ENCODE peak calls at places on chromosomes 16 and 17, in five cellular contexts. One of them, this sample, is unnamed.

GRCh38 chr16:19071811-19072777 is 4.7 kb downstream of the COQ7 start:
- DNase-seq in astrocyte: peak
- DNase-seq in neuronal stem cell: peak
- DNase-seq in stimulated activated naive CD8-positive, alpha-beta T cell treated with anti-CD3 and anti-CD28 coated beads, Interleukin-15, Interleukin-2, amounts not matched to agents 100 U/mL and 50 U/mL, for 24 hours: peak
- DNase-seq in posterior vena cava: no peak
- DNase-seq in this sample: peak

GRCh38 chr17:76255801-76256429 is 9.2 kb upstream of the UBALD2 start:
- DNase-seq in astrocyte: no peak
- DNase-seq in neuronal stem cell: no peak
- DNase-seq in stimulated activated naive CD8-positive, alpha-beta T cell treated with anti-CD3 and anti-CD28 coated beads, Interleukin-15, Interleukin-2, amounts not matched to agents 100 U/mL and 50 U/mL, for 24 hours: no peak
- DNase-seq in posterior vena cava: peak
- DNase-seq in this sample: no peak

GRCh38 chr17:36578671-36579070 is 13.0 kb upstream of the DHRS11 start:
- DNase-seq in astrocyte: peak
- DNase-seq in neuronal stem cell: no peak
- DNase-seq in stimulated activated naive CD8-positive, alpha-beta T cell treated with anti-CD3 and anti-CD28 coated beads, Interleukin-15, Interleukin-2, amounts not matched to agents 100 U/mL and 50 U/mL, for 24 hours: no peak
- DNase-seq in posterior vena cava: no peak
- DNase-seq in this sample: no peak

GRCh38 chr17:1181769-1182137 is 2.0 kb upstream of the ABR start:
- DNase-seq in astrocyte: no peak
- DNase-seq in neuronal stem cell: no peak
- DNase-seq in stimulated activated naive CD8-positive, alpha-beta T cell treated with anti-CD3 and anti-CD28 coated beads, Interleukin-15, Interleukin-2, amounts not matched to agents 100 U/mL and 50 U/mL, for 24 hours: no peak
- DNase-seq in posterior vena cava: no peak
- DNase-seq in this sample: no peak

GRCh38 chr17:7403043-7403901 is 625 bp downstream of the TMEM256 start:
- DNase-seq in astrocyte: no peak
- DNase-seq in neuronal stem cell: peak
- DNase-seq in stimulated activated naive CD8-positive, alpha-beta T cell treated with anti-CD3 and anti-CD28 coated beads, Interleukin-15, Interleukin-2, amounts not matched to agents 100 U/mL and 50 U/mL, for 24 hours: peak
- DNase-seq in posterior vena cava: no peak
- DNase-seq in this sample: peak

GRCh38 chr17:64196626-64197025 is 66.4 kb downstream of the TEX2 start:
- DNase-seq in astrocyte: peak
- DNase-seq in neuronal stem cell: no peak
- DNase-seq in stimulated activated naive CD8-positive, alpha-beta T cell treated with anti-CD3 and anti-CD28 coated beads, Interleukin-15, Interleukin-2, amounts not matched to agents 100 U/mL and 50 U/mL, for 24 hours: no peak
- DNase-seq in posterior vena cava: no peak
- DNase-seq in this sample: no peak

GRCh38 chr17:64336760-64337413 is 53.8 kb downstream of the PECAM1 start:
- DNase-seq in astrocyte: no peak
- DNase-seq in neuronal stem cell: no peak
- DNase-seq in stimulated activated naive CD8-positive, alpha-beta T cell treated with anti-CD3 and anti-CD28 coated beads, Interleukin-15, Interleukin-2, amounts not matched to agents 100 U/mL and 50 U/mL, for 24 hours: no peak
- DNase-seq in posterior vena cava: no peak
- DNase-seq in this sample: no peak

GRCh38 chr17:1460233-1460632 is 4.2 kb upstream of the CRK start:
- DNase-seq in astrocyte: no peak
- DNase-seq in neuronal stem cell: no peak
- DNase-seq in stimulated activated naive CD8-positive, alpha-beta T cell treated with anti-CD3 and anti-CD28 coated beads, Interleukin-15, Interleukin-2, amounts not matched to agents 100 U/mL and 50 U/mL, for 24 hours: no peak
- DNase-seq in posterior vena cava: no peak
- DNase-seq in this sample: peak

GRCh38 chr17:41629316-41629715 is 4.9 kb upstream of the KRT17 start:
- DNase-seq in astrocyte: no peak
- DNase-seq in neuronal stem cell: no peak
- DNase-seq in stimulated activated naive CD8-positive, alpha-beta T cell treated with anti-CD3 and anti-CD28 coated beads, Interleukin-15, Interleukin-2, amounts not matched to agents 100 U/mL and 50 U/mL, for 24 hours: no peak
- DNase-seq in posterior vena cava: no peak
- DNase-seq in this sample: peak

GRCh38 chr16:84650062-84650991 is 2.0 kb downstream of the KLHL36 start:
- DNase-seq in astrocyte: peak
- DNase-seq in neuronal stem cell: no peak
- DNase-seq in stimulated activated naive CD8-positive, alpha-beta T cell treated with anti-CD3 and anti-CD28 coated beads, Interleukin-15, Interleukin-2, amounts not matched to agents 100 U/mL and 50 U/mL, for 24 hours: no peak
- DNase-seq in posterior vena cava: no peak
- DNase-seq in this sample: no peak

GRCh38 chr16:77679901-77680300 is 42.4 kb upstream of the NUDT7 start:
- DNase-seq in astrocyte: no peak
- DNase-seq in neuronal stem cell: no peak
- DNase-seq in stimulated activated naive CD8-positive, alpha-beta T cell treated with anti-CD3 and anti-CD28 coated beads, Interleukin-15, Interleukin-2, amounts not matched to agents 100 U/mL and 50 U/mL, for 24 hours: no peak
- DNase-seq in posterior vena cava: no peak
- DNase-seq in this sample: no peak

GRCh38 chr16:25941800-25942558 is 250.2 kb downstream of the HS3ST4 start:
- DNase-seq in astrocyte: no peak
- DNase-seq in neuronal stem cell: no peak
- DNase-seq in stimulated activated naive CD8-positive, alpha-beta T cell treated with anti-CD3 and anti-CD28 coated beads, Interleukin-15, Interleukin-2, amounts not matched to agents 100 U/mL and 50 U/mL, for 24 hours: no peak
- DNase-seq in posterior vena cava: no peak
- DNase-seq in this sample: no peak

GRCh38 chr17:21376835-21377690 is 906 bp downstream of the KCNJ12 start:
- DNase-seq in astrocyte: peak
- DNase-seq in neuronal stem cell: no peak
- DNase-seq in stimulated activated naive CD8-positive, alpha-beta T cell treated with anti-CD3 and anti-CD28 coated beads, Interleukin-15, Interleukin-2, amounts not matched to agents 100 U/mL and 50 U/mL, for 24 hours: no peak
- DNase-seq in posterior vena cava: no peak
- DNase-seq in this sample: no peak

GRCh38 chr17:1122681-1123396 is 56.9 kb downstream of the ABR start:
- DNase-seq in astrocyte: peak
- DNase-seq in neuronal stem cell: no peak
- DNase-seq in stimulated activated naive CD8-positive, alpha-beta T cell treated with anti-CD3 and anti-CD28 coated beads, Interleukin-15, Interleukin-2, amounts not matched to agents 100 U/mL and 50 U/mL, for 24 hours: peak
- DNase-seq in posterior vena cava: peak
- DNase-seq in this sample: peak

GRCh38 chr16:57372372-57373116 is at the start of gene CX3CL1:
- DNase-seq in astrocyte: peak
- DNase-seq in neuronal stem cell: no peak
- DNase-seq in stimulated activated naive CD8-positive, alpha-beta T cell treated with anti-CD3 and anti-CD28 coated beads, Interleukin-15, Interleukin-2, amounts not matched to agents 100 U/mL and 50 U/mL, for 24 hours: no peak
- DNase-seq in posterior vena cava: peak
- DNase-seq in this sample: peak

GRCh38 chr17:35809855-35810461 is 674 bp downstream of the TAF15 start:
- DNase-seq in astrocyte: peak
- DNase-seq in neuronal stem cell: no peak
- DNase-seq in stimulated activated naive CD8-positive, alpha-beta T cell treated with anti-CD3 and anti-CD28 coated beads, Interleukin-15, Interleukin-2, amounts not matched to agents 100 U/mL and 50 U/mL, for 24 hours: no peak
- DNase-seq in posterior vena cava: no peak
- DNase-seq in this sample: no peak

GRCh38 chr17:36722121-36722902 is 120.9 kb downstream of the MRM1 start:
- DNase-seq in astrocyte: peak
- DNase-seq in neuronal stem cell: peak
- DNase-seq in stimulated activated naive CD8-positive, alpha-beta T cell treated with anti-CD3 and anti-CD28 coated beads, Interleukin-15, Interleukin-2, amounts not matched to agents 100 U/mL and 50 U/mL, for 24 hours: peak
- DNase-seq in posterior vena cava: no peak
- DNase-seq in this sample: peak

GRCh38 chr17:47973541-47973940 is 2.6 kb downstream of the CDK5RAP3 start:
- DNase-seq in astrocyte: no peak
- DNase-seq in neuronal stem cell: no peak
- DNase-seq in stimulated activated naive CD8-positive, alpha-beta T cell treated with anti-CD3 and anti-CD28 coated beads, Interleukin-15, Interleukin-2, amounts not matched to agents 100 U/mL and 50 U/mL, for 24 hours: no peak
- DNase-seq in posterior vena cava: no peak
- DNase-seq in this sample: no peak

GRCh38 chr17:65154770-65155589 is 17.8 kb downstream of the RGS9 start:
- DNase-seq in astrocyte: peak
- DNase-seq in neuronal stem cell: no peak
- DNase-seq in stimulated activated naive CD8-positive, alpha-beta T cell treated with anti-CD3 and anti-CD28 coated beads, Interleukin-15, Interleukin-2, amounts not matched to agents 100 U/mL and 50 U/mL, for 24 hours: no peak
- DNase-seq in posterior vena cava: no peak
- DNase-seq in this sample: no peak